ENCODE peak calls at places on chromosomes 6 and 20, in four cellular contexts. B, D, F and Z are unnamed samples. For H3K27me3, the result is how much of the 10 kb centered on the place peaks cover.

GRCh38 chr20:5261763-5262162 is 55.0 kb downstream of the PROKR2 start:
- DNase-seq in D (no peak), F (no peak), B (no peak), Z (no peak)

GRCh38 chr6:167795321-167795811 is 31.3 kb upstream of the AFDN start:
- DNase-seq in D (no peak), B (peak), F (no peak), Z (no peak)

GRCh38 chr6:170248861-170249600 is 41.8 kb downstream of the DLL1 start:
- DNase-seq in F (no peak), B (no peak), D (no peak), Z (no peak)

GRCh38 chr6:84026721-84027164 is 6.8 kb upstream of the MRAP2 start:
- DNase-seq in B (peak), D (no peak), F (no peak), Z (no peak)

GRCh38 chr20:3864518-3864917 is 17.9 kb downstream of the MAVS start:
- DNase-seq in F (no peak), B (no peak), D (no peak), Z (no peak)

GRCh38 chr6:44304282-44305199 is 8.6 kb downstream of the AARS2 start:
- DNase-seq in D (no peak), F (peak), B (no peak), Z (no peak)

GRCh38 chr6:148608211-148608951 is 138.4 kb upstream of the UST start:
- DNase-seq in F (peak), D (no peak), B (no peak), Z (no peak)

GRCh38 chr6:44456070-44456965 is 68.8 kb downstream of the CDC5L start:
- DNase-seq in F (peak), D (no peak), B (peak), Z (no peak)

GRCh38 chr6:52904562-52905279 is 4.8 kb downstream of the GSTA3 start:
- DNase-seq in F (peak), D (no peak), B (no peak), Z (no peak)

GRCh38 chr6:99579781-99580180 is 11.3 kb upstream of the CCNC start:
- DNase-seq in B (no peak), D (peak), F (no peak), Z (no peak)

GRCh38 chr6:87661503-87661902 is 40.5 kb downstream of the AKIRIN2 start:
- DNase-seq in F (no peak), B (no peak), D (no peak), Z (no peak)

GRCh38 chr6:111823012-111823411 is 50.2 kb downstream of the FYN start:
- DNase-seq in B (no peak), F (no peak), D (no peak), Z (no peak)

GRCh38 chr6:49662877-49663231 is 26.2 kb upstream of the RHAG start:
- DNase-seq in D (no peak), B (no peak), F (no peak), Z (no peak)

GRCh38 chr6:7759319-7759718 is 33.4 kb downstream of the BMP6 start:
- DNase-seq in D (no peak), F (no peak), B (no peak), Z (no peak)

GRCh38 chr6:28383235-28384142 is 16.1 kb downstream of the ZSCAN12 start:
- DNase-seq in B (peak), D (peak), F (peak), Z (peak)

GRCh38 chr20:38471987-38472512 is 593 bp upstream of the RALGAPB start:
- DNase-seq in B (no peak), F (no peak), D (no peak), Z (no peak)

GRCh38 chr6:3910264-3910663 is 61.1 kb downstream of the FAM50B start:
- DNase-seq in B (no peak), F (no peak), D (no peak), Z (no peak)
- H3K4me3 ChIP-seq in B (no peak), F (no peak), D (no peak), Z (no peak)

GRCh38 chr6:90778419-90779203 is 191.7 kb upstream of the MAP3K7 start:
- DNase-seq in D (no peak), B (no peak), F (no peak), Z (no peak)

GRCh38 chr6:90780778-90781177 is 193.9 kb upstream of the MAP3K7 start:
- DNase-seq in B (no peak), D (no peak), F (no peak), Z (no peak)

GRCh38 chr6:90780141-90780540 is 193.3 kb upstream of the MAP3K7 start:
- DNase-seq in B (no peak), D (no peak), F (no peak), Z (no peak)
- TF ChIP-seq CTCF in B (no peak), D (no peak), F (no peak), Z (no peak)

DNA sequence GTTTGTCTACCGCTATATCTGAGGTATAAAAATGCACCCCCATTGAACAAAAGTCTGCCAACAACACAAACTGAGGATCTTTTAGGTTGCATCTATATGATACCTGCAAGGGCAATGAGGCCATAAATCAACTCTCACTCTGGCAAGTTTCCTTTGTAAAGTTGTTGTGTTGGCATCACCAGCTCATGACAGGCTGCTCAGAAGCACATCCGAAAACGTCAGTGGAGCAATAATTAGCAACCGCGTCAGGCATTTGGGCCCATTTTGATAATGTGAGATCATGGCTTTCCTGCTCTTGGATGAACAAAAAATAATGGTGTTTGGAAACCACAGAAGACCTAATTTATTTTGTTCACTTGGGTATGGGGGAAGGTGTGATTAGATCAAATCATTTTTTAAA is 12.0 kb upstream of the SLC22A3 start:
- DNase-seq in B (no peak), D (no peak), F (no peak), Z (no peak)
- H3K27me3 ChIP-seq in B (under half), D (under half), F (under half), Z (under half)

DNA sequence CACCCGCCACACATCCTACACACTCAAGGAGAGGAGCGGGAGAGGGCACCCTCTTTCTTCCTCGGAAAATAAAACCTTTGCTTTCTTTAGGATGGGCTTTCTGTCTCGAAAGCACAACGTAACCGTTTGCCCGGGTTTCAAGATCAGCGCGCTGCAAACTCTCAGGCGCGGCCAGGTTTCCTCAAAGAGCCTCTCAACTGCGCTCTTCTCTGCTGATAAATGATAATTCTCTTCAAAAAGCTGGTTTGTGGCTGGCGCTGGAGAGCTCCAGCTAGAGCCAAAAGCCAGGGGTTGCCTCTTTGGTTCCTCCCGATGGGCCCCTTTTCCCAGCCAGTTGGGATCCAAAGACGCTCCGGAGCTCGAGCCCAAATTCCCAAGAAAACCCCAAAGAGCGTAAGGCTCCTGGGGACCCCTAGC is 460 bp upstream of the PLCB1 start:
- DNase-seq in D (no peak), F (no peak), B (no peak), Z (no peak)
- H3K4me3 ChIP-seq in D (no peak), F (peak), B (peak), Z (peak)

GRCh38 chr6:20338160-20338559 is 63.5 kb upstream of the E2F3 start:
- DNase-seq in D (no peak), F (no peak), B (no peak), Z (no peak)

GRCh38 chr6:20340056-20340455 is 61.6 kb upstream of the E2F3 start:
- DNase-seq in B (no peak), D (no peak), F (no peak), Z (no peak)

GRCh38 chr6:20341564-20341963 is 60.1 kb upstream of the E2F3 start:
- DNase-seq in F (no peak), D (no peak), B (no peak), Z (no peak)

GRCh38 chr6:20335872-20336271 is 65.8 kb upstream of the E2F3 start:
- DNase-seq in B (no peak), F (no peak), D (no peak), Z (no peak)

GRCh38 chr6:20340459-20340858 is 61.2 kb upstream of the E2F3 start:
- DNase-seq in B (no peak), F (no peak), D (no peak), Z (no peak)
- TF ChIP-seq CTCF in B (no peak), F (no peak), D (no peak), Z (no peak)